ENCODE peak calls at places on chromosomes 13 and 19, in five cellular contexts. E is Peyer's patch; T is heart left ventricle; D is activated CD8-positive, alpha-beta T cell treated with anti-CD3 and anti-CD28 coated beads for 36 hours; W is AG04449. P is an unnamed sample.

GRCh38 chr19:46232938-46233621 is 3.5 kb downstream of the IGFL1 start:
- DNase-seq in W (no peak), E (no peak), T (no peak), D (no peak), P (no peak)

GRCh38 chr19:51386882-51387520 is 773 bp downstream of the LIM2 start:
- DNase-seq in W (no peak), E (no peak), T (no peak), D (no peak), P (no peak)

GRCh38 chr19:13844130-13844631 is 32.8 kb upstream of the NANOS3 start:
- DNase-seq in T (no peak), D (no peak), W (no peak), E (no peak), P (no peak)

GRCh38 chr19:10699650-10700335 is 1.4 kb upstream of the QTRT1 start:
- DNase-seq in D (peak; percentile 89), W (no peak), E (no peak), T (no peak), P (peak; percentile 75)

GRCh38 chr19:10863107-10863700 is 8.1 kb upstream of the CARM1 start:
- DNase-seq in W (no peak), T (no peak), E (no peak), D (no peak), P (no peak)

GRCh38 chr19:57348136-57348535 is 2.9 kb upstream of the ZNF304 start:
- DNase-seq in T (no peak), D (no peak), E (no peak), W (peak; percentile 21), P (no peak)

GRCh38 chr13:47457631-47458030 is 543.4 kb downstream of the SUCLA2 start:
- DNase-seq in E (no peak), W (peak; percentile 67), D (no peak), T (no peak), P (no peak)

GRCh38 chr13:113935081-113935511 is 38.8 kb downstream of the C13orf46 start:
- DNase-seq in D (no peak), E (peak; percentile 40), T (no peak), W (no peak), P (no peak)

GRCh38 chr19:43765109-43765876 is 10.5 kb upstream of the SMG9 start:
- DNase-seq in D (peak; percentile 95), E (no peak), W (peak; percentile 87), T (peak; percentile 35), P (peak; percentile 77)

GRCh38 chr13:31122544-31123260 is 39.0 kb downstream of the HSPH1 start:
- DNase-seq in W (no peak), T (no peak), D (no peak), E (no peak), P (no peak)

GRCh38 chr13:83890358-83890757 is 8.1 kb upstream of the SLITRK1 start:
- DNase-seq in T (no peak), D (no peak), W (no peak), E (no peak), P (no peak)

GRCh38 chr19:46378268-46378667 is 31.4 kb downstream of the PPP5C start:
- DNase-seq in W (peak; percentile 59), D (no peak), T (no peak), E (no peak), P (no peak)

GRCh38 chr13:31209819-31210209 is 10.0 kb downstream of the B3GLCT start:
- DNase-seq in T (no peak), D (no peak), E (no peak), W (no peak), P (no peak)

GRCh38 chr19:12984683-12985048 is 10.6 kb upstream of the NFIX start:
- DNase-seq in D (no peak), E (no peak), W (no peak), T (no peak), P (no peak)

GRCh38 chr13:112074139-112074710 is 7.3 kb downstream of the SOX1 start:
- DNase-seq in D (no peak), E (no peak), T (no peak), W (no peak), P (no peak)

GRCh38 chr13:37058801-37059135 is 720 bp downstream of the SUPT20H start:
- DNase-seq in T (no peak), E (no peak), D (peak; percentile 56), W (no peak), P (no peak)

GRCh38 chr13:35460061-35460460 is 16.4 kb downstream of the MAB21L1 start:
- DNase-seq in T (no peak), E (no peak), D (no peak), W (no peak), P (no peak)

GRCh38 chr19:7294571-7295212 is 478 bp upstream of the INSR start:
- DNase-seq in T (peak; percentile 80), D (peak; percentile 38), W (no peak), E (peak; percentile 83), P (peak; percentile 82)
- TF ChIP-seq CTCF in T (peak; percentile 30), D (no peak), W (peak; percentile 19), E (no peak), P (peak; percentile 29)

GRCh38 chr19:8490395-8490760 is 12.1 kb downstream of the PRAM1 start:
- DNase-seq in E (no peak), D (no peak), W (no peak), T (no peak), P (no peak)

GRCh38 chr19:8489591-8490394 is 12.6 kb downstream of the PRAM1 start:
- DNase-seq in W (no peak), D (no peak), E (no peak), T (no peak), P (no peak)

GRCh38 chr19:8494158-8494557 is 8.3 kb downstream of the PRAM1 start:
- DNase-seq in W (no peak), D (peak; percentile 43), T (no peak), E (no peak), P (no peak)

GRCh38 chr19:8490873-8491272 is 11.6 kb downstream of the PRAM1 start:
- DNase-seq in W (no peak), E (no peak), T (no peak), D (no peak), P (no peak)

GRCh38 chr19:8491574-8491973 is 10.9 kb downstream of the PRAM1 start:
- DNase-seq in W (no peak), T (no peak), D (no peak), E (no peak), P (no peak)
- TF ChIP-seq CTCF in W (no peak), T (no peak), D (no peak), E (no peak), P (no peak)

GRCh38 chr13:76983676-76984075 is 8.2 kb upstream of the CLN5 start:
- DNase-seq in T (no peak), D (no peak), E (no peak), W (no peak), P (no peak)

GRCh38 chr13:76982051-76982450 is 9.8 kb upstream of the CLN5 start:
- DNase-seq in T (no peak), W (no peak), E (no peak), D (no peak), P (no peak)

GRCh38 chr13:76976488-76976887 is 15.4 kb upstream of the CLN5 start:
- DNase-seq in T (no peak), D (no peak), E (no peak), W (no peak), P (no peak)

GRCh38 chr13:76976929-76977328 is 15.0 kb upstream of the CLN5 start:
- DNase-seq in W (no peak), E (no peak), T (no peak), D (no peak), P (no peak)

DNA sequence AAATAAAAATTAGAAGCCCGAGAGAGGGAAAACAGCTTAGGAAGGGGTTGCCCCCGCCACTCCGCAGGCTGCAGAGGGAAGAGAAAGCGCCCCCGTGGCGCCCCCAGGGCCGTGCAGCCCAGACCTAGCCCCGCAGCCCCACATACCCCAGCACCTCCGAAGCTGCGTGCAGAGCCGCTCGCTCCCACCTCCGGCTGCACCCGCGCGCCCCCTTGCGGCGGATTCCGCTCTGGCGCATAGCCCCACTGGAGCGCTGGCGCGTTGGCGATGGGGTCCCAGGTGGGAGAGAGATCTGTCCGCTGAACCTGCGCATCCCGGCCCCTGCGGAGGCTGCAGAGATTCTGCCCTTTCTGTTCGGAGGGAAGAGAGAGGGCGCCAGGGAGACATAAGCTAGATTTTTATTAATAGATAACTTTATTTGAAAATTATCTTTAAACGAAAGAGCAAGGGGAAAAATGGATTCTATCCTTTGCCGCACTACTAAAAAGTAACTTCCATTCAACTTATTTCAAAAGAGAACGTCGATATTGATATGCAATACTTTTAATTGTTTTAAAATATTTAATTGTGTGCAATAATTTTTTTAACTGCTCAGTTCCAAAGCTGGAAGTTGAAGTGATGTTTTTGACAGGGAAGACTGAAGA is 11.7 kb upstream of the CLN5 start:
- DNase-seq in W (no peak), D (peak; percentile 89), E (peak; percentile 85), T (peak; percentile 72), P (peak; percentile 91)
- TF ChIP-seq CTCF in W (peak; percentile 100), D (peak; percentile 95), E (peak; percentile 64), T (peak; percentile 96), P (peak; percentile 99)

GRCh38 chr13:45809810-45810394 is 41.7 kb downstream of the SIAH3 start:
- DNase-seq in T (no peak), W (no peak), D (peak; percentile 26), E (no peak), P (no peak)

GRCh38 chr13:45812599-45813372 is 38.8 kb downstream of the SIAH3 start:
- DNase-seq in T (no peak), W (no peak), E (no peak), D (no peak), P (no peak)

GRCh38 chr13:45811891-45812583 is 39.5 kb downstream of the SIAH3 start:
- DNase-seq in T (no peak), D (no peak), W (no peak), E (no peak), P (no peak)

DNA sequence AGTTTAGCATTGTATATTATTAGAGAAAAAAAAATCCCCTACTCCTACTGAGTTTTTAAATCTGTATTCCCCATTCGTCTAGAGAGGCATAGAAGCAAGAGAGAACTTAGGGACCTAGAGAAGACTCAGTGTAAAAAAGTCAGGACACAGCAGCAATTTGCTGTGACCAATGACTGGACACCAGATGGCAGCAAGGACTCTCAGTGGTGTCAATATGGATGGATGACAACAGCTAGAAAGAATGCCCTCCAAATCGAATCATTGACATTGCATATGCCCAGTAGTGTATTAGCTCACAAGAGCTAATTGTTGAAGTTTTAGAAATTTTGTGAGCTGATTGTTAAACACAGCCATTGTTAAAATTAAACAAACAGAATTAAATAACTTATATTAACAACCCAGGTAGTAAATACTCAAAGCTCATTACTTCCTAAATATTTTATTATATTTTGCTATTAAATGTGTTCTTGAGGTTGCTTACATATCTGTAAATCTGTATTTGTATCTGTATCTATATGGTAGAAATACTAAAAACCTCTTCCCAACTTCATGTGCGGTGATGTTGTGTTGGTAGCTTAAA is 43.9 kb downstream of the SIAH3 start:
- DNase-seq in D (peak; percentile 47), T (no peak), W (no peak), E (no peak), P (peak; percentile 56)
- TF ChIP-seq CTCF in D (peak; percentile 53), T (peak; percentile 48), W (peak; percentile 38), E (no peak), P (peak; percentile 57)

GRCh38 chr13:33017410-33017929 is 1.2 kb downstream of the KL start:
- DNase-seq in T (peak; percentile 55), W (no peak), E (peak; percentile 54), D (peak; percentile 79), P (peak; percentile 81)
- TF ChIP-seq CTCF in T (peak; percentile 60), W (peak; percentile 13), E (peak; percentile 43), D (peak; percentile 65), P (peak; percentile 44)

GRCh38 chr19:53912653-53913052 is 3.6 kb downstream of the CACNG7 start:
- DNase-seq in T (no peak), W (no peak), E (no peak), D (peak; percentile 26), P (peak; percentile 36)
- TF ChIP-seq CTCF in T (no peak), W (no peak), E (no peak), D (peak; percentile 48), P (peak; percentile 5)

GRCh38 chr19:5542665-5543064 is 25.1 kb downstream of the TINCR start:
- DNase-seq in D (no peak), W (no peak), E (no peak), T (no peak), P (no peak)
- TF ChIP-seq CTCF in D (no peak), W (no peak), E (no peak), T (no peak), P (no peak)

P was measured in GM20000.